ENCODE peak calls at places on chromosome 12, in five cellular contexts. D, J, B, L and X are unnamed samples.

GRCh38 chr12:126389961-126390360 is 1324.7 kb downstream of the AACS start:
- DNase-seq in D (no peak), J (no peak), B (no peak), L (no peak), X (no peak)

GRCh38 chr12:93547778-93548177 is 24.7 kb upstream of the SOCS2 start:
- DNase-seq in D (no peak), J (no peak), B (no peak), L (no peak), X (no peak)

GRCh38 chr12:57881035-57881973 is 34.8 kb upstream of the CTDSP2 start:
- DNase-seq in D (no peak), J (no peak), B (no peak), L (no peak), X (no peak)

GRCh38 chr12:12180575-12180974 is 86.3 kb downstream of the LRP6 start:
- DNase-seq in D (no peak), J (no peak), B (no peak), L (no peak), X (no peak)

GRCh38 chr12:96073346-96074336 is 38.3 kb upstream of the LTA4H start:
- DNase-seq in D (no peak), J (no peak), B (no peak), L (no peak), X (peak; percentile 66)

GRCh38 chr12:30784508-30784907 is 29.8 kb upstream of the CAPRIN2 start:
- DNase-seq in D (no peak), J (no peak), B (no peak), L (no peak), X (no peak)

GRCh38 chr12:4214912-4215861 is 58.4 kb upstream of the CCND2 start:
- DNase-seq in D (no peak), J (peak; percentile 71), B (peak; percentile 70), L (no peak), X (no peak)

GRCh38 chr12:50841654-50842531 is 833 bp upstream of the TMPRSS12 start:
- DNase-seq in D (no peak), J (no peak), B (no peak), L (no peak), X (no peak)

GRCh38 chr12:94147991-94148840 is at the start of gene PLXNC1:
- DNase-seq in D (no peak), J (peak; percentile 62), B (peak; percentile 82), L (no peak), X (peak; percentile 28)

GRCh38 chr12:130988261-130989175 is 34.8 kb downstream of the ADGRD1 start:
- DNase-seq in D (no peak), J (no peak), B (no peak), L (no peak), X (no peak)

GRCh38 chr12:126784328-126784921 is 1482.5 kb upstream of the TMEM132C start:
- DNase-seq in D (no peak), J (no peak), B (no peak), L (no peak), X (peak; percentile 73)

GRCh38 chr12:122888232-122888752 is 7.6 kb downstream of the VPS37B start:
- DNase-seq in D (no peak), J (peak; percentile 31), B (peak; percentile 54), L (peak; percentile 96), X (peak; percentile 91)

GRCh38 chr12:15928870-15929571 is 17.9 kb downstream of the DERA start:
- DNase-seq in D (no peak), J (peak; percentile 21), B (no peak), L (no peak), X (no peak)

GRCh38 chr12:23482571-23482970 is 466.9 kb downstream of the SOX5 start:
- DNase-seq in D (no peak), J (no peak), B (no peak), L (no peak), X (no peak)

GRCh38 chr12:7039403-7039802 is 21.1 kb upstream of the C1S start:
- DNase-seq in D (no peak), J (no peak), B (no peak), L (no peak), X (no peak)

GRCh38 chr12:131089526-131090253 is 136.0 kb downstream of the ADGRD1 start:
- DNase-seq in D (peak; percentile 12), J (no peak), B (no peak), L (peak; percentile 44), X (no peak)

GRCh38 chr12:77377116-77377515 is 311.7 kb upstream of the E2F7 start:
- DNase-seq in D (no peak), J (no peak), B (no peak), L (no peak), X (no peak)

GRCh38 chr12:115166698-115167315 is 482.8 kb upstream of the TBX3 start:
- DNase-seq in D (no peak), J (no peak), B (no peak), L (no peak), X (no peak)

GRCh38 chr12:54352022-54352531 is 12.2 kb downstream of the GPR84 start:
- DNase-seq in D (no peak), J (peak; percentile 47), B (no peak), L (no peak), X (no peak)

GRCh38 chr12:64491718-64492117 is 39.8 kb downstream of the TBK1 start:
- DNase-seq in D (no peak), J (no peak), B (no peak), L (no peak), X (no peak)

GRCh38 chr12:62760779-62761178 is 174.2 kb downstream of the PPM1H start:
- DNase-seq in D (no peak), J (no peak), B (peak; percentile 27), L (no peak), X (no peak)

GRCh38 chr12:58443273-58443980 is 476.9 kb downstream of the LRIG3 start:
- DNase-seq in D (no peak), J (no peak), B (no peak), L (no peak), X (peak; percentile 48)

GRCh38 chr12:116331876-116332275 is 54.4 kb upstream of the MED13L start:
- DNase-seq in D (no peak), J (no peak), B (no peak), L (no peak), X (no peak)

GRCh38 chr12:130764073-130764472 is 48.0 kb upstream of the RIMBP2 start:
- DNase-seq in D (no peak), J (no peak), B (no peak), L (no peak), X (no peak)

GRCh38 chr12:93571360-93571853 is 1.1 kb upstream of the SOCS2 start:
- DNase-seq in D (peak; percentile 65), J (peak; percentile 78), B (peak; percentile 69), L (peak; percentile 68), X (peak; percentile 82)

GRCh38 chr12:3207858-3208257 is 130.7 kb downstream of the TSPAN9 start:
- DNase-seq in D (no peak), J (no peak), B (no peak), L (no peak), X (no peak)
- TF ChIP-seq CTCF in D (no peak), J (peak; percentile 52), B (peak; percentile 17), L (peak; percentile 14), X (no peak)

DNA sequence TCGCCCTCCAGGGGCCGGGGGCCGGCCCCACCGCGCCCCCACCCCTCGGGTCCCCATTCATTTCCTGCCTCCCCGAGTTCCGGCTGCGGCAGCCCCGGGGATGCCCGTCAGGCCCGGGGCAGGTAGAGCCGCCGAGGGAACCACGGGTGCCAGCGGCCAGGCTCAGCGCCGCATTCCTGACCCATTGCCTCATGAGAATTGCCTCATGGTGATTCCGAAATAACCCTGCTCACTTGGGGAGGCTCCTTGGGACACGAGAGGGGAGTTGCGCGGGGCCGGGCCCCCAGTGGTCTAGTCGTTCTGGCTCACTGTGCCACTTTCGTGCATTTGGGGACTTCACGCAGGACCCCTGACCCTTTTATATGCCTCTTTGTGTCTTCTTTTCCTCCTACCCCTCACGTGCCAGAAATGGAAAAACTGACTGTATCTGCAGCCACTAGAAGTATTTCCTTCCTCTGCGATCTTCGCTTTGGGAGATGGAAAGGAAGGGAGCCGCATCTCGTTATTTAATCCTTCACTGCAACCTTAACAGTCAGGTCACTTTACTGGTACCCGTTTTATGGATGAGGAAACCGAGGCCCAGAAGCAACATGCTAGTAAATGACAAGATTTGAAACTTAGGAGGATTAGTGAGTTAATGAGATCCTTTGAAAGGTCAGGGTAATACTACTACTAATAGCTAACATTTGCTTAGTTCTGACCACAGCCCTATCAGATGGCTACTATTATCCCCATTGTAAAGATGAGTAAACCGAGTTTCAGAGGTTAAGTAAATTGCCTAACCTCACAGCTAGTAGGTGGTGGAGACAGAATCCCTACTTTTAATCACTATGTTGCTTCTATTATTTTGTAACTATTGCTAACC is 754 bp downstream of the PTPN11 start:
- DNase-seq in D (peak; percentile 59), J (peak; percentile 63), B (no peak), L (peak; percentile 73), X (peak; percentile 74)
- TF ChIP-seq CTCF in D (no peak), J (no peak), B (no peak), L (peak; percentile 54), X (no peak)

DNA sequence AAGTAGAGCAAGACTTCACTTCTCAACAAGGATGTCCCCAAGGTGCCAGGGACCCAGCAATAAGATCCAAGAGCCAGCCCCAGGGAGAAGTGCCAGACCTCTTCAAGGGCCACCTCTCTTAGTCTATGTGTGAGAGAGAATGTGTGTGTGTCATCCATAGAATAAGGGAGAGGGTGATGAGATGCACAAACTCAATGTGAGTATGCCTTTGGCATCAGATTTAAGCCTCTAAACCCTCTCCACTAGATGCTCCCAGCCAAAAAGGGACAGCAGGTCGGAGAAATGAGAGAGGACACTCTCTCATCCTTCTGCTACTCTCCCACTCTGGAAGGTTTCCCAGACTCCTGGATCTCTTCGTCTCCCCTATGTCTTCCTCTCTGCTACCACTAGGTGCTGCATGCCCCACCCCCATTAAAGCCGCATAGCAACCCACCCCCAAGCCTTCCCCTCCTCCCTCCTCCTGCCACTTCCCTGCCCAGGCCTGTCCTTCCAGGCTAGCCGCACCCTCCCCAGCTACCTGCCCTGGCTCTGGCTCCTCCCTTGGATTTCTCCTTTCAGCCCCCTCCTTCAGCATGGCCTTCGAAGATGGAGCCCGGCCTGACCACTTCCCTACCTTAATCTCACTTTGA is 7.6 kb downstream of the RARG start:
- DNase-seq in D (no peak), J (no peak), B (no peak), L (peak; percentile 88), X (peak; percentile 38)
- TF ChIP-seq CTCF in D (no peak), J (peak; percentile 18), B (no peak), L (peak; percentile 42), X (no peak)

DNA sequence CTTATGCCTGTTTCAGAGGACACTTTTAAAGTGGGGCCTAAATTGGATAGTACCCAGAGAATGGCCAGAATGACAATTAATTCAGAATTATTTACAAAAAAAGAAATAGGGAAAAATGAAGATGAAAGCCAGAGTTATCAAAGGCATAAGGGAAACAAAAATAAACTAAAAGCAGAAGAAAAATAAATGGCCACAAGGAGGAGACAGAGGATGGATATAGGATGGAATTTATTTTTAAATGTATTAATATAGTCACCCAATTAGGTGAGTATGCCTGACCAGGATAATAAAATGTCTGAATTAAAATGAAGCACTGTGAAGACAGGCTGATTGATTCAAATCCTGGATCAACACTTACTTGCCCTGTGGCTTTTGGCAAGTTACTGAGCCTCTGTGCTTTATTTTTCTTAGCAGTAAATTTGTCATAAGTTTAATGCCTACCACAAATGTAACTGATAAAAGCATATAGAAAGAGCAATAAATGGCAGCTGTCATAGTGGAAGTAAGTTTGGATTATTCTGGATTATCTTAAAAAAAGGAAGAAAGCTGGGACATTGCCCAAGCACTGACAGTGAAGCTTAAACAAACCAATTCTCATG is 3.4 kb downstream of the CLEC9A start:
- DNase-seq in D (no peak), J (no peak), B (no peak), L (no peak), X (no peak)
- TF ChIP-seq CTCF in D (no peak), J (peak; percentile 69), B (no peak), L (peak; percentile 62), X (no peak)

GRCh38 chr12:102300824-102301461 is 103.3 kb upstream of the PMCH start:
- DNase-seq in D (no peak), J (no peak), B (peak; percentile 41), L (no peak), X (peak; percentile 38)
- TF ChIP-seq CTCF in D (no peak), J (peak; percentile 15), B (peak; percentile 21), L (no peak), X (no peak)

GRCh38 chr12:9027156-9027555 is 37.8 kb downstream of the KLRG1 start:
- DNase-seq in D (no peak), J (no peak), B (no peak), L (no peak), X (no peak)
- TF ChIP-seq CTCF in D (no peak), J (no peak), B (no peak), L (no peak), X (no peak)